ENCODE peak calls at places on chromosomes 3 and 15, in eight cellular contexts. One of them, this sample, is unnamed.

GRCh38 chr3:187955076-187955952 is 198.6 kb upstream of the LPP start:
- DNase-seq in tibial artery: peak
- DNase-seq in PC-3: peak
- DNase-seq in A549: peak
- DNase-seq in glomerular endothelial cell: no peak
- DNase-seq in stomach: no peak
- DNase-seq in RPMI7951: peak
- DNase-seq in NCI-H1417: no peak
- DNase-seq in this sample: no peak

GRCh38 chr3:10725846-10726245 is 90.2 kb upstream of the SLC6A11 start:
- DNase-seq in A549: no peak
- DNase-seq in NCI-H1417: no peak
- DNase-seq in stomach: no peak
- DNase-seq in tibial artery: no peak
- DNase-seq in glomerular endothelial cell: no peak
- DNase-seq in RPMI7951: no peak
- DNase-seq in PC-3: no peak
- DNase-seq in this sample: no peak

GRCh38 chr15:32867313-32867626 is 149.5 kb downstream of the GREM1 start:
- DNase-seq in PC-3: peak
- DNase-seq in tibial artery: no peak
- DNase-seq in glomerular endothelial cell: no peak
- DNase-seq in NCI-H1417: no peak
- DNase-seq in A549: peak
- DNase-seq in stomach: no peak
- DNase-seq in RPMI7951: peak
- DNase-seq in this sample: no peak

GRCh38 chr15:32723171-32723948 is 5.6 kb downstream of the GREM1 start:
- DNase-seq in tibial artery: no peak
- DNase-seq in A549: no peak
- DNase-seq in NCI-H1417: no peak
- DNase-seq in PC-3: no peak
- DNase-seq in RPMI7951: no peak
- DNase-seq in stomach: no peak
- DNase-seq in glomerular endothelial cell: no peak
- DNase-seq in this sample: no peak

GRCh38 chr3:184255291-184256039 is 5.9 kb downstream of the CAMK2N2 start:
- DNase-seq in stomach: no peak
- DNase-seq in tibial artery: no peak
- DNase-seq in PC-3: peak
- DNase-seq in RPMI7951: no peak
- DNase-seq in A549: no peak
- DNase-seq in glomerular endothelial cell: no peak
- DNase-seq in NCI-H1417: no peak
- DNase-seq in this sample: no peak

GRCh38 chr3:68007621-68008226 is 353.3 kb upstream of the SUCLG2 start:
- DNase-seq in NCI-H1417: peak
- DNase-seq in RPMI7951: no peak
- DNase-seq in PC-3: no peak
- DNase-seq in tibial artery: no peak
- DNase-seq in A549: no peak
- DNase-seq in glomerular endothelial cell: no peak
- DNase-seq in stomach: no peak
- DNase-seq in this sample: no peak

GRCh38 chr15:74460298-74460697 is 662 bp downstream of the UBL7 start:
- DNase-seq in stomach: no peak
- DNase-seq in tibial artery: no peak
- DNase-seq in A549: no peak
- DNase-seq in glomerular endothelial cell: no peak
- DNase-seq in RPMI7951: no peak
- DNase-seq in NCI-H1417: no peak
- DNase-seq in PC-3: no peak
- DNase-seq in this sample: no peak

GRCh38 chr3:124765197-124765596 is 34.9 kb downstream of the UMPS start:
- DNase-seq in stomach: no peak
- DNase-seq in PC-3: no peak
- DNase-seq in NCI-H1417: no peak
- DNase-seq in RPMI7951: no peak
- DNase-seq in glomerular endothelial cell: no peak
- DNase-seq in A549: no peak
- DNase-seq in tibial artery: no peak
- DNase-seq in this sample: no peak

GRCh38 chr15:81304226-81304625 is 19.7 kb downstream of the STARD5 start:
- DNase-seq in PC-3: no peak
- DNase-seq in tibial artery: peak
- DNase-seq in RPMI7951: peak
- DNase-seq in stomach: no peak
- DNase-seq in glomerular endothelial cell: no peak
- DNase-seq in NCI-H1417: no peak
- DNase-seq in A549: no peak
- DNase-seq in this sample: no peak

GRCh38 chr3:119176778-119177177 is 3.4 kb downstream of the UPK1B start:
- DNase-seq in tibial artery: no peak
- DNase-seq in RPMI7951: no peak
- DNase-seq in NCI-H1417: no peak
- DNase-seq in glomerular endothelial cell: no peak
- DNase-seq in stomach: no peak
- DNase-seq in PC-3: no peak
- DNase-seq in A549: no peak
- DNase-seq in this sample: no peak

GRCh38 chr15:69085325-69086081 is 71.0 kb downstream of the NOX5 start:
- DNase-seq in stomach: no peak
- DNase-seq in glomerular endothelial cell: no peak
- DNase-seq in NCI-H1417: no peak
- DNase-seq in PC-3: no peak
- DNase-seq in tibial artery: no peak
- DNase-seq in A549: no peak
- DNase-seq in RPMI7951: no peak
- DNase-seq in this sample: no peak

GRCh38 chr3:63096248-63097058 is 181.7 kb upstream of the SYNPR start:
- DNase-seq in glomerular endothelial cell: no peak
- DNase-seq in tibial artery: no peak
- DNase-seq in PC-3: no peak
- DNase-seq in A549: no peak
- DNase-seq in stomach: no peak
- DNase-seq in RPMI7951: no peak
- DNase-seq in NCI-H1417: no peak
- DNase-seq in this sample: no peak

GRCh38 chr3:188067932-188068331 is 86.0 kb upstream of the LPP start:
- DNase-seq in glomerular endothelial cell: no peak
- DNase-seq in stomach: no peak
- DNase-seq in A549: no peak
- DNase-seq in tibial artery: no peak
- DNase-seq in NCI-H1417: no peak
- DNase-seq in RPMI7951: peak
- DNase-seq in PC-3: peak
- DNase-seq in this sample: no peak

GRCh38 chr3:42490243-42490642 is 12.2 kb upstream of the VIPR1 start:
- DNase-seq in stomach: peak
- DNase-seq in RPMI7951: peak
- DNase-seq in A549: no peak
- DNase-seq in glomerular endothelial cell: peak
- DNase-seq in PC-3: peak
- DNase-seq in NCI-H1417: peak
- DNase-seq in tibial artery: no peak
- DNase-seq in this sample: peak

GRCh38 chr3:193826126-193826795 is 233.3 kb downstream of the OPA1 start:
- DNase-seq in RPMI7951: peak
- DNase-seq in glomerular endothelial cell: no peak
- DNase-seq in A549: no peak
- DNase-seq in tibial artery: peak
- DNase-seq in NCI-H1417: no peak
- DNase-seq in stomach: peak
- DNase-seq in PC-3: peak
- DNase-seq in this sample: no peak

GRCh38 chr15:39756806-39757522 is 25.7 kb downstream of the FSIP1 start:
- DNase-seq in A549: no peak
- DNase-seq in NCI-H1417: peak
- DNase-seq in tibial artery: no peak
- DNase-seq in PC-3: peak
- DNase-seq in RPMI7951: peak
- DNase-seq in glomerular endothelial cell: peak
- DNase-seq in stomach: no peak
- DNase-seq in this sample: peak

GRCh38 chr3:195153653-195154052 is 117.3 kb downstream of the XXYLT1 start:
- DNase-seq in NCI-H1417: no peak
- DNase-seq in A549: no peak
- DNase-seq in glomerular endothelial cell: no peak
- DNase-seq in stomach: no peak
- DNase-seq in PC-3: no peak
- DNase-seq in RPMI7951: peak
- DNase-seq in tibial artery: no peak
- DNase-seq in this sample: no peak

GRCh38 chr3:101988591-101988990 is 139.3 kb downstream of the NFKBIZ start:
- DNase-seq in NCI-H1417: no peak
- DNase-seq in A549: no peak
- DNase-seq in tibial artery: peak
- DNase-seq in RPMI7951: no peak
- DNase-seq in PC-3: peak
- DNase-seq in stomach: no peak
- DNase-seq in glomerular endothelial cell: no peak
- DNase-seq in this sample: no peak

GRCh38 chr3:38630591-38630990 is 18.9 kb downstream of the SCN5A start:
- DNase-seq in tibial artery: no peak
- DNase-seq in PC-3: no peak
- DNase-seq in glomerular endothelial cell: no peak
- DNase-seq in NCI-H1417: no peak
- DNase-seq in RPMI7951: no peak
- DNase-seq in A549: no peak
- DNase-seq in stomach: no peak
- DNase-seq in this sample: no peak

GRCh38 chr15:77415450-77416448 is 4.2 kb downstream of the PEAK1 start:
- DNase-seq in PC-3: no peak
- DNase-seq in NCI-H1417: no peak
- DNase-seq in stomach: no peak
- DNase-seq in A549: no peak
- DNase-seq in tibial artery: peak
- DNase-seq in glomerular endothelial cell: no peak
- DNase-seq in RPMI7951: peak
- DNase-seq in this sample: no peak

GRCh38 chr15:40763801-40764765 is at the start of gene GCHFR:
- DNase-seq in A549: peak
- DNase-seq in tibial artery: peak
- DNase-seq in stomach: peak
- DNase-seq in PC-3: peak
- DNase-seq in RPMI7951: peak
- DNase-seq in glomerular endothelial cell: no peak
- DNase-seq in NCI-H1417: peak
- DNase-seq in this sample: peak

GRCh38 chr3:45741247-45741646 is 52.1 kb downstream of the SACM1L start:
- DNase-seq in glomerular endothelial cell: no peak
- DNase-seq in NCI-H1417: no peak
- DNase-seq in stomach: no peak
- DNase-seq in tibial artery: no peak
- DNase-seq in PC-3: no peak
- DNase-seq in RPMI7951: no peak
- DNase-seq in A549: no peak
- DNase-seq in this sample: no peak

GRCh38 chr15:40928351-40928974 is 677 bp upstream of the DLL4 start:
- DNase-seq in NCI-H1417: peak
- DNase-seq in A549: no peak
- DNase-seq in tibial artery: no peak
- DNase-seq in PC-3: peak
- DNase-seq in glomerular endothelial cell: no peak
- DNase-seq in RPMI7951: no peak
- DNase-seq in stomach: no peak
- DNase-seq in this sample: no peak

GRCh38 chr3:170997966-170998913 is 28.3 kb downstream of the SLC2A2 start:
- DNase-seq in glomerular endothelial cell: peak
- DNase-seq in NCI-H1417: no peak
- DNase-seq in stomach: no peak
- DNase-seq in A549: no peak
- DNase-seq in tibial artery: no peak
- DNase-seq in RPMI7951: no peak
- DNase-seq in PC-3: no peak
- DNase-seq in this sample: no peak

GRCh38 chr15:91225728-91226127 is 125.7 kb downstream of the SV2B start:
- DNase-seq in glomerular endothelial cell: no peak
- DNase-seq in RPMI7951: no peak
- DNase-seq in stomach: no peak
- DNase-seq in NCI-H1417: no peak
- DNase-seq in tibial artery: no peak
- DNase-seq in PC-3: no peak
- DNase-seq in A549: no peak
- DNase-seq in this sample: no peak

GRCh38 chr3:102354818-102355515 is 79.8 kb upstream of the ZPLD1 start:
- DNase-seq in stomach: no peak
- DNase-seq in A549: no peak
- DNase-seq in tibial artery: no peak
- DNase-seq in glomerular endothelial cell: peak
- DNase-seq in PC-3: peak
- DNase-seq in RPMI7951: peak
- DNase-seq in NCI-H1417: no peak
- DNase-seq in this sample: no peak

GRCh38 chr3:178561239-178561638 is 25.0 kb downstream of the KCNMB2 start:
- DNase-seq in PC-3: no peak
- DNase-seq in tibial artery: no peak
- DNase-seq in A549: no peak
- DNase-seq in stomach: no peak
- DNase-seq in RPMI7951: peak
- DNase-seq in NCI-H1417: no peak
- DNase-seq in glomerular endothelial cell: no peak
- DNase-seq in this sample: no peak

GRCh38 chr3:45499529-45499928 is 95.0 kb upstream of the LIMD1 start:
- DNase-seq in PC-3: peak
- DNase-seq in tibial artery: no peak
- DNase-seq in RPMI7951: peak
- DNase-seq in A549: peak
- DNase-seq in stomach: no peak
- DNase-seq in glomerular endothelial cell: peak
- DNase-seq in NCI-H1417: no peak
- DNase-seq in this sample: no peak

GRCh38 chr3:195794708-195795107 is 17.0 kb downstream of the MUC4 start:
- DNase-seq in RPMI7951: peak
- DNase-seq in glomerular endothelial cell: no peak
- DNase-seq in stomach: no peak
- DNase-seq in tibial artery: no peak
- DNase-seq in PC-3: no peak
- DNase-seq in A549: no peak
- DNase-seq in NCI-H1417: no peak
- DNase-seq in this sample: no peak

GRCh38 chr3:174270841-174271240 is 588.3 kb upstream of the NAALADL2 start:
- DNase-seq in tibial artery: no peak
- DNase-seq in RPMI7951: no peak
- DNase-seq in stomach: no peak
- DNase-seq in NCI-H1417: no peak
- DNase-seq in glomerular endothelial cell: no peak
- DNase-seq in A549: no peak
- DNase-seq in PC-3: peak
- DNase-seq in this sample: no peak

GRCh38 chr3:37039447-37039846 is 46.1 kb downstream of the MLH1 start:
- DNase-seq in tibial artery: no peak
- DNase-seq in RPMI7951: no peak
- DNase-seq in NCI-H1417: no peak
- DNase-seq in glomerular endothelial cell: no peak
- DNase-seq in PC-3: no peak
- DNase-seq in stomach: no peak
- DNase-seq in A549: no peak
- DNase-seq in this sample: no peak

GRCh38 chr3:171428892-171429291 is 31.3 kb downstream of the TNIK start:
- DNase-seq in PC-3: no peak
- DNase-seq in tibial artery: no peak
- DNase-seq in A549: no peak
- DNase-seq in RPMI7951: no peak
- DNase-seq in NCI-H1417: no peak
- DNase-seq in stomach: no peak
- DNase-seq in glomerular endothelial cell: no peak
- DNase-seq in this sample: no peak

GRCh38 chr3:46375814-46376213 is 5.1 kb downstream of the CCR5 start:
- DNase-seq in NCI-H1417: no peak
- DNase-seq in PC-3: no peak
- DNase-seq in A549: no peak
- DNase-seq in tibial artery: no peak
- DNase-seq in glomerular endothelial cell: no peak
- DNase-seq in stomach: no peak
- DNase-seq in RPMI7951: no peak
- DNase-seq in this sample: no peak

GRCh38 chr15:31440754-31441298 is 114.2 kb downstream of the KLF13 start:
- DNase-seq in NCI-H1417: no peak
- DNase-seq in A549: no peak
- DNase-seq in stomach: peak
- DNase-seq in RPMI7951: peak
- DNase-seq in glomerular endothelial cell: no peak
- DNase-seq in tibial artery: peak
- DNase-seq in PC-3: no peak
- DNase-seq in this sample: no peak

This sample was measured in prostate gland.